ENCODE peak calls at places on chromosomes 5 and 9, in four cellular contexts. I, Q, A and Z are unnamed samples.

GRCh38 chr9:4762889-4763521 is 22.0 kb upstream of the AK3 start:
- DNase-seq in I (no peak), A (peak; percentile 36), Q (no peak), Z (peak; percentile 80)

GRCh38 chr5:76337949-76338589 is 65.0 kb upstream of the IQGAP2 start:
- DNase-seq in Q (no peak), I (peak; percentile 89), A (peak; percentile 75), Z (peak; percentile 33)

GRCh38 chr5:6574537-6574936 is 58.3 kb downstream of the NSUN2 start:
- DNase-seq in A (no peak), I (no peak), Q (no peak), Z (no peak)

GRCh38 chr5:177311361-177311722 is 356 bp downstream of the MXD3 start:
- DNase-seq in Q (peak; percentile 50), A (peak; percentile 49), I (no peak), Z (no peak)

GRCh38 chr9:112248722-112249121 is 73.6 kb upstream of the SUSD1 start:
- DNase-seq in A (no peak), I (no peak), Q (no peak), Z (peak; percentile 57)

GRCh38 chr9:136667940-136668760 is 5.4 kb downstream of the EGFL7 start:
- DNase-seq in Q (no peak), I (no peak), A (no peak), Z (peak; percentile 44)

GRCh38 chr9:23686896-23687295 is 139.1 kb downstream of the ELAVL2 start:
- DNase-seq in A (no peak), I (no peak), Q (no peak), Z (no peak)

GRCh38 chr5:73229271-73229670 is 56.3 kb downstream of the TMEM174 start:
- DNase-seq in I (no peak), Q (no peak), A (no peak), Z (no peak)

GRCh38 chr5:138610468-138611294 is 35.5 kb upstream of the HSPA9 start:
- DNase-seq in A (no peak), I (no peak), Q (no peak), Z (no peak)

GRCh38 chr9:71032779-71033178 is 88.6 kb downstream of the TRPM3 start:
- DNase-seq in A (no peak), Q (no peak), I (no peak), Z (no peak)

GRCh38 chr9:28032178-28032532 is 458.9 kb upstream of the C9orf72 start:
- DNase-seq in I (no peak), Q (no peak), A (no peak), Z (no peak)

GRCh38 chr9:69877852-69878507 is 57.4 kb downstream of the CFAP95 start:
- DNase-seq in A (no peak), Q (no peak), I (no peak), Z (peak; percentile 53)

GRCh38 chr5:55062039-55062779 is 38.2 kb downstream of the GZMK start:
- DNase-seq in Q (peak; percentile 43), I (no peak), A (no peak), Z (no peak)

GRCh38 chr5:173742432-173742816 is 126.0 kb upstream of the BOD1 start:
- DNase-seq in Q (no peak), A (no peak), I (no peak), Z (no peak)

GRCh38 chr9:117028103-117028858 is 341.2 kb downstream of the TRIM32 start:
- DNase-seq in Q (no peak), I (no peak), A (no peak), Z (no peak)

GRCh38 chr9:75108571-75108970 is 20.3 kb downstream of the OSTF1 start:
- DNase-seq in I (no peak), Q (peak; percentile 62), A (no peak), Z (peak; percentile 80)
- H3K4me1 ChIP-seq in I (no peaks in the 10 kb centered on the region), Q (no peaks in the 10 kb centered on the region), A (no peaks in the 10 kb centered on the region), Z (peaks cover 33% of the 10 kb centered on the region)

DNA sequence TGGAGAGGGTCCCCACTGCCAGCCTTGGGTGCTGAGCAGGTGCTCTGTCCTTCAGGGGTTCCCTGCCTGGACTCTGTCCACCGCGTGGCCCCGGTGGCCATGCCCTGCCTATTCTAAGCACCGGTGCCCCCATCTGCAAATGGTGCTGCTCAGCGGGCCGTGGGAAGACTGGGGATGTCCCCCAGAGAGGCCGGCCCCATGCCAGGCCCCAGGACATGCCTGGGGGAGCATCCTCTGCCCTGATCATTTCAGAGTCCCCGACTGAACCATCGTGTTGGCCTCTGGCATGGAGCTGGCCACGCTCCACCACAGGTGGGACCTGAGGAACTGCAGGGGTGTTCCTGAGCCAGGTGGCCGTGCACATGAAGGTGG is 64.7 kb downstream of the RXRA start:
- DNase-seq in Q (no peak), A (no peak), I (no peak), Z (no peak)
- H3K4me1 ChIP-seq in Q (no peaks in the 10 kb centered on the region), A (no peaks in the 10 kb centered on the region), I (no peaks in the 10 kb centered on the region), Z (peaks cover 34% of the 10 kb centered on the region)

GRCh38 chr5:139668064-139668880 is 20.1 kb downstream of the CXXC5 start:
- DNase-seq in I (no peak), A (peak; percentile 51), Q (no peak), Z (peak; percentile 50)
- H3K4me1 ChIP-seq in I (peaks cover 11% of the 10 kb centered on the region), A (peaks cover 18% of the 10 kb centered on the region), Q (peaks cover 6% of the 10 kb centered on the region), Z (peaks cover 32% of the 10 kb centered on the region)

GRCh38 chr5:118726891-118727290 is 261.5 kb downstream of the DTWD2 start:
- DNase-seq in A (no peak), Q (no peak), I (no peak), Z (no peak)
- H3K4me1 ChIP-seq in A (no peaks in the 10 kb centered on the region), Q (no peaks in the 10 kb centered on the region), I (no peaks in the 10 kb centered on the region), Z (no peaks in the 10 kb centered on the region)

DNA sequence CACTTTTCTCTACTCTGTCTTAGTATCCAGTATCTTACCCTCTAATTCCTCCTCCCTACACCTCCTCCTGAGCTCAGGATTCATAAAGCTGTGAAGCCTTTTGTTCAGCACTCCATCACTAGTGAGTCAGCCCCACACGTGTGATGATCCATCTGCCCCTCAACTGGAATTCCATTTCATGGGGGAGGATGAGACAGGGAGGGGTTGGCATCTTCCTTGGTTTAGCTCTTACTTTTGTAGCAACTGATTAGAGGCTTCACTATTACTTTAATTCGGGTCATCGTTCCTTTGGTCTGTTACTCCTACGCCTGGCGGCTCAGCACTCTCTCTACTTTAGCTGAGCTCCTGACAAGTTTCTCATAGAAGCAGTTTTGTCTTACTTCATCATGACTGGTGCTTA is 11.8 kb downstream of the BTNL8 start:
- DNase-seq in Q (no peak), I (no peak), A (no peak), Z (no peak)
- H3K4me1 ChIP-seq in Q (no peaks in the 10 kb centered on the region), I (no peaks in the 10 kb centered on the region), A (no peaks in the 10 kb centered on the region), Z (no peaks in the 10 kb centered on the region)

GRCh38 chr5:125012727-125013451 is 266.4 kb upstream of the ZNF608 start:
- DNase-seq in A (no peak), I (peak; percentile 72), Q (no peak), Z (no peak)

GRCh38 chr5:125011982-125012381 is 265.5 kb upstream of the ZNF608 start:
- DNase-seq in A (no peak), Q (no peak), I (peak; percentile 54), Z (no peak)

GRCh38 chr5:125023673-125024072 is 277.2 kb upstream of the ZNF608 start:
- DNase-seq in Q (no peak), A (no peak), I (no peak), Z (no peak)

GRCh38 chr5:125017796-125018195 is 271.4 kb upstream of the ZNF608 start:
- DNase-seq in I (peak; percentile 87), A (no peak), Q (no peak), Z (no peak)
- H3K4me1 ChIP-seq in I (peaks cover 60% of the 10 kb centered on the region), A (no peaks in the 10 kb centered on the region), Q (no peaks in the 10 kb centered on the region), Z (no peaks in the 10 kb centered on the region)

GRCh38 chr5:98927988-98928801 is 612 bp downstream of the CHD1 start:
- DNase-seq in I (peak; percentile 71), Q (peak; percentile 81), A (peak; percentile 83), Z (peak; percentile 65)
- H3K4me1 ChIP-seq in I (peaks cover 2% of the 10 kb centered on the region), Q (no peaks in the 10 kb centered on the region), A (peaks cover 39% of the 10 kb centered on the region), Z (peaks cover 18% of the 10 kb centered on the region)